ENCODE peak calls at places on chromosomes 6 and 20, in six cellular contexts. Y is foreskin keratinocyte; G is K562; V is CD8-positive, alpha-beta memory T cell; B is lung; S is HCT116. F is an unnamed sample.

GRCh38 chr20:5844063-5844681 is 94.0 kb downstream of the SHLD1 start:
- DNase-seq in B (no peak), Y (no peak), G (no peak), V (peak; percentile 73), S (peak; percentile 28), F (no peak)

GRCh38 chr6:46029602-46030001 is 13.9 kb upstream of the CLIC5 start:
- DNase-seq in Y (no peak), B (no peak), V (no peak), S (no peak), G (no peak), F (no peak)

GRCh38 chr6:42316981-42317380 is 99.3 kb upstream of the MRPS10 start:
- DNase-seq in G (no peak), Y (no peak), S (no peak), V (no peak), B (no peak), F (no peak)

GRCh38 chr6:38261626-38262025 is 378.1 kb downstream of the BTBD9 start:
- DNase-seq in B (no peak), G (no peak), V (no peak), Y (no peak), S (no peak), F (no peak)

GRCh38 chr6:35061651-35062410 is 79.3 kb downstream of the TCP11 start:
- DNase-seq in S (no peak), B (no peak), Y (no peak), G (no peak), V (no peak), F (no peak)

GRCh38 chr20:63244468-63244867 is 8.8 kb downstream of the BIRC7 start:
- DNase-seq in G (no peak), Y (no peak), V (no peak), B (no peak), S (no peak), F (no peak)

GRCh38 chr20:16885746-16886145 is 137.6 kb downstream of the OTOR start:
- DNase-seq in B (no peak), G (no peak), V (no peak), Y (no peak), S (no peak), F (no peak)

GRCh38 chr20:32493356-32493755 is 91.8 kb downstream of the NOL4L start:
- DNase-seq in Y (no peak), G (no peak), V (peak; percentile 12), B (no peak), S (no peak), F (no peak)

GRCh38 chr6:16564430-16564829 is 196.8 kb downstream of the ATXN1 start:
- DNase-seq in S (no peak), G (no peak), V (no peak), B (no peak), Y (no peak), F (no peak)

GRCh38 chr6:48560408-48560807 is 449.4 kb upstream of the PTCHD4 start:
- DNase-seq in V (no peak), B (no peak), Y (peak; percentile 33), S (no peak), G (no peak), F (peak; percentile 14)

GRCh38 chr6:138977646-138978167 is 10.3 kb downstream of the REPS1 start:
- DNase-seq in Y (no peak), G (no peak), B (no peak), V (no peak), S (no peak), F (no peak)

GRCh38 chr6:157148391-157149323 is 174.7 kb downstream of the TMEM242 start:
- DNase-seq in G (no peak), S (peak; percentile 75), V (no peak), B (no peak), Y (peak; percentile 52), F (peak; percentile 66)

DNA sequence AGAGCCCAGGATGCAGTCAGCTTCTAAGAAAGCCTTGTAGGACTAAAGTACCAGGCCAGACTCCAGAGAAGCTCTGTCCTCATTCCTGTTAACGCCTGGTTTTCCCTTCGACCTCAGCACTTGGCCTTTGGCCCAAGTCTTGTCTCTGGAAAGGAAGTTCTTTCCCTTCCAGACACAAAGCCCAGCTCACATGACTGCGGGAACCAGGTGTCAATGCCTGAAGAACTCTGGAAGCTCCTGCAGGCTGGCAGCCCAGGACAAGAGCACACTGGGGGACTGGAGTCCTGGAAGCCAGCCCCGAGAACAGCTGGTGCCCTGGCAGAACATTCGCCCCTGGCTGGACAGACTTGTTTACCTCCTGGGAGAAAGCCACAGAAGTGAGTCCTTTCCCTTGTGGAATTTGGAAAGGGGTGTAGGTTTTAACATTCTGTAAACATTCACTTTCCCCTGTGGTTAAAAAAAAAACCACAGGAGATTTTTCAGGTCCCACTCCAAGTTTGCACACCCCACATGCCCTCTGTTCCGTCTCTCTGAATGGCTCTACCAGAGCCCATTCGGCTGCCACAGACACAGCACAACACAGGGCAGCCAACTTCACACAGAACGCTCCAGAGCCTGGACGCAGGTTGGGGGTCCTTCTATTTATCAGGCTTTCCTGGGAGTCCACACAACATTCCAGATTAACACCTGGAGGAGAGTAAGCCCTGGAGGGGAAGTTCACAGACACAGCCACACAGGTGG is 18.1 kb downstream of the ACSS1 start:
- DNase-seq in V (no peak), G (no peak), Y (no peak), S (no peak), B (peak; percentile 88), F (no peak)
- H3K27ac ChIP-seq in V (no peak overlapping the region), G (no peak overlapping the region), Y (no peak overlapping the region), S (no peak overlapping the region), B (peak overlapping the region; percentile 90), F (no peak overlapping the region)

GRCh38 chr6:108946695-108947094 is 98.5 kb downstream of the ARMC2 start:
- DNase-seq in V (no peak), B (no peak), G (no peak), Y (no peak), S (no peak), F (no peak)
- H3K27ac ChIP-seq in V (no peak overlapping the region), B (peak overlapping the region; percentile 78), G (no peak overlapping the region), Y (peak overlapping the region; percentile 61), S (no peak overlapping the region), F (peak overlapping the region; percentile 92)

DNA sequence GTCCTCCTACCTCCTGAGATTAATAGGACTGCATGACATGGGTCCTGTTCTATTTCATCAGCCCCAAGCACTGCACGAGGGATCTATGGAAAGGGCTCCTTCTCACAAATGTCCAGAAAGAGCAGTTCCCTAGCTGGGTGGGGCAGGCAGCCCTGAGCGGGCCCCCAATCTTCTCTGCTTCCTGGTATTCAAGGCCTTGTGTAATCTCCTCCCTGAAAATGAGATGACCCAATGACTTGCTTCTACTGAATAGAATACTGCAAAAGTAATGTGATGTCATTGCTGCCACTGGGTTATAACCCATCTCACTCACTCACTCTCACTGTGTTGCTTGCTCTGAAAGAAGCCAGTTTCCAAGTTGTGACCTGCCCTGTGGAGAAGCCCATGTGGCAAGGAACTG is 126.4 kb downstream of the OPRM1 start:
- DNase-seq in Y (no peak), V (no peak), B (no peak), G (no peak), S (no peak), F (no peak)
- H3K27ac ChIP-seq in Y (no peak overlapping the region), V (no peak overlapping the region), B (peak overlapping the region; percentile 44), G (no peak overlapping the region), S (no peak overlapping the region), F (no peak overlapping the region)

DNA sequence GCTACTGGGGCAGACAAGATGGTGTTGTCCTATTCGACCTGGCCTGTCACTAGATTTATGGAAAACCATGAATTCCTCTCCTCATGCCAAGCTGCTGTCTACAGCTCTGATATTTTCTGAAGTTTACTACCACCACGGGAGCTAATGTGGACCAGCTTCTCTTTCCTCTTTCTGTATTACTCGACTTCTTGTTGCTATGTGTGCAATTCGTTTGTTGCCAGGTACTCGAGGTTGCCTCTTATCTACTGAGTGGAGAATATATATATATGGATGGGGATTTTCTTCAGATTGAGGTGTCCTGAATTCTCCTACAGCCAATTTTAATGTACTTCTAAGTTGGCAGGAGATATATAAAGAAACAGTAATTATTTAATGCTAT is 34.7 kb downstream of the MAN1A1 start:
- DNase-seq in B (no peak), S (no peak), G (no peak), Y (no peak), V (no peak), F (no peak)
- H3K27ac ChIP-seq in B (peak overlapping the region; percentile 82), S (peak overlapping the region; percentile 4), G (peak overlapping the region; percentile 91), Y (no peak overlapping the region), V (peak overlapping the region; percentile 69), F (no peak overlapping the region)

DNA sequence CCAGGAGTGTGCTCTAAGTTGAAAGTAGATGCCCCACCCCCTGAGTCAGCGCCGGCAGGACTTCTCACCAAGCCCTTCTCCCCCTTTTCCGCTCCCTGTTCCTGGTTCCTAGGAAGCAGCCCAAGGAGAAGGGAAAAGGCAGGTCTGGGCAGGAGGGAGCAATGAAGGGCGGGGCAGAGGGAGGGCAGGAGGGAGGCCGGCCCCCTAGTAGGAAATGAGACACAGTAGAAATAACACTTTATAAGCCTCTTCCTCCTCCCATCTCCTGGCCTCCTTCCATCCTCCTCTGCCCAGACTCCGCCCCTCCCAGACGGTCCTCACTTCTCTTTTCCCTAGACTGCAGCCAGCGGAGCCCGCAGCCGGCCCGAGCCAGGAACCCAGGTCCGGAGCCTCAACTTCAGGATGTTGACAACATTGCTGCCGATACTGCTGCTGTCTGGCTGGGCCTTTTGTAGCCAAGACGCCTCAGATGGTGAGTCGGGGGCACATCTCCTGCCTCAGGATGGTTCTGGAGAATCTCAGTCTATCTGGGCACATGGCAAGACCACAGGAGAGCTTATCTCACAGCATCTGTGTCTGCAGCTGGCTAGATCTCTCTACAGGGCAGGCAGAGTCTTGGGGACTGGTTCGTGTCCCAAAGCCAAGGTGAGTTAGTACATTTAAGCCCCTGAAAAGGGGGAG is at the start of gene PROCR:
- DNase-seq in Y (peak; percentile 97), V (no peak), S (peak; percentile 92), G (peak; percentile 69), B (peak; percentile 85), F (peak; percentile 92)
- H3K27ac ChIP-seq in Y (peak within 1 kb of the TSS; percentile 54), V (no peak within 1 kb of the TSS), S (peak within 1 kb of the TSS; percentile 58), G (no peak within 1 kb of the TSS), B (peak within 1 kb of the TSS; percentile 71), F (peak within 1 kb of the TSS; percentile 57)

GRCh38 chr6:90098637-90099036 is 198.0 kb downstream of the BACH2 start:
- DNase-seq in G (no peak), S (no peak), B (no peak), Y (no peak), V (no peak), F (no peak)
- H3K27ac ChIP-seq in G (no peak overlapping the region), S (no peak overlapping the region), B (peak overlapping the region; percentile 70), Y (peak overlapping the region; percentile 85), V (no peak overlapping the region), F (peak overlapping the region; percentile 97)

GRCh38 chr6:129141499-129141898 is 258.6 kb downstream of the LAMA2 start:
- DNase-seq in V (no peak), G (no peak), Y (no peak), B (no peak), S (no peak), F (no peak)

GRCh38 chr6:129135421-129135820 is 252.5 kb downstream of the LAMA2 start:
- DNase-seq in S (no peak), B (no peak), V (no peak), G (no peak), Y (no peak), F (no peak)

GRCh38 chr6:129136751-129137150 is 253.8 kb downstream of the LAMA2 start:
- DNase-seq in B (no peak), Y (no peak), S (no peak), G (no peak), V (no peak), F (no peak)

GRCh38 chr6:129138739-129139405 is 255.9 kb downstream of the LAMA2 start:
- DNase-seq in B (no peak), Y (no peak), S (no peak), G (no peak), V (no peak), F (no peak)

DNA sequence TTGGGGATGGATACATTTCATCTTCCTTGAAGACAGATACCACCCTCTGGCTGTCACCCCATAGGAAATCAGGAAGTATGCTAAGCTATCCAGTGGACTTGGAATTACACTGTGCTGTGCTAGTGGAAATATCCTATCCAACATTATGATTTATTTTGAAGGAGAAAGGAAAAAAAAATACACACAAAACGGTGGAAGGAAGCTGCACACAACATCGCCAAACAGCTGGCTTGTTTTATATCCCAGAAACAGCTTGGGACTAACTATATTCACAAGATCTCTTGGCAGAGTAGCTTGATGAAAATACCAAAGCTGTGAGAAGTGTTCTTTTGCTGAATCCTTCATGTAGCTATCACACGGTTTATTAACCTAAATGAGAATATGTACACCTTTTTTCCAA is 257.6 kb downstream of the LAMA2 start:
- DNase-seq in S (no peak), G (no peak), V (no peak), Y (no peak), B (no peak), F (no peak)
- H3K27ac ChIP-seq in S (no peak overlapping the region), G (no peak overlapping the region), V (no peak overlapping the region), Y (no peak overlapping the region), B (peak overlapping the region; percentile 39), F (no peak overlapping the region)

F was measured in epithelial cell of prostate.